ENCODE peak calls at places on chromosomes 16 and 17, in eight cellular contexts. N is GM10248, Q is left ventricle myocardium inferior, U is B cell, B is stomach, Z is endothelial cell, M is brain microvascular endothelial cell, R is WTC11. P is an unnamed sample.

GRCh38 chr16:86523166-86523740 is 12.9 kb downstream of the FOXF1 start:
- DNase-seq in B (no peak), Q (peak), N (no peak), M (no peak), Z (no peak), U (no peak), R (no peak), P (no peak)

GRCh38 chr17:82893779-82894178 is 54.0 kb upstream of the ZNF750 start:
- DNase-seq in B (no peak), M (no peak), N (no peak), R (no peak), U (no peak), Q (no peak), Z (no peak), P (no peak)

GRCh38 chr17:62824290-62825135 is 16.4 kb upstream of the MARCHF10 start:
- DNase-seq in R (no peak), N (no peak), Z (no peak), M (peak), Q (no peak), U (no peak), B (no peak), P (no peak)

GRCh38 chr17:69344939-69345338 is 18.0 kb upstream of the ABCA5 start:
- DNase-seq in Z (no peak), N (no peak), U (no peak), Q (no peak), R (no peak), B (no peak), M (no peak), P (no peak)

GRCh38 chr17:33862772-33863602 is 392.1 kb upstream of the CCL2 start:
- DNase-seq in Q (no peak), M (no peak), Z (no peak), R (no peak), B (no peak), U (no peak), N (no peak), P (no peak)

GRCh38 chr16:15950167-15950854 is 895 bp downstream of the ABCC1 start:
- DNase-seq in Q (no peak), R (no peak), U (peak), Z (peak), N (peak), B (peak), M (peak), P (peak)

GRCh38 chr17:58303981-58304734 is 23.4 kb upstream of the MPO start:
- DNase-seq in M (peak), Z (peak), B (peak), Q (peak), N (peak), R (peak), U (peak), P (peak)

GRCh38 chr17:73820686-73821448 is 176.6 kb upstream of the SDK2 start:
- DNase-seq in Q (no peak), B (peak), U (no peak), R (peak), N (no peak), M (no peak), Z (no peak), P (no peak)

GRCh38 chr16:10242916-10243315 is 60.7 kb upstream of the GRIN2A start:
- DNase-seq in Q (no peak), N (peak), U (peak), M (no peak), Z (no peak), B (no peak), R (no peak), P (no peak)

GRCh38 chr17:72408122-72408382 is 287.2 kb downstream of the SOX9 start:
- DNase-seq in Q (no peak), N (no peak), U (no peak), R (no peak), M (no peak), Z (no peak), B (no peak), P (no peak)

GRCh38 chr16:17743578-17743977 is 272.8 kb upstream of the XYLT1 start:
- DNase-seq in R (no peak), U (no peak), M (no peak), Z (no peak), Q (no peak), N (no peak), B (no peak), P (no peak)

GRCh38 chr16:77782694-77783093 is 5.7 kb upstream of the VAT1L start:
- DNase-seq in M (no peak), R (no peak), N (no peak), U (no peak), B (no peak), Z (no peak), Q (no peak), P (peak)

GRCh38 chr16:89080251-89080853 is 13.3 kb upstream of the ACSF3 start:
- DNase-seq in M (no peak), U (no peak), N (no peak), R (no peak), Z (no peak), B (no peak), Q (no peak), P (no peak)

GRCh38 chr17:31266042-31266441 is 31.0 kb downstream of the OMG start:
- DNase-seq in R (no peak), Z (no peak), B (no peak), Q (no peak), N (no peak), M (no peak), U (peak), P (no peak)

GRCh38 chr17:61376931-61377838 is 22.5 kb upstream of the TBX2 start:
- DNase-seq in Q (no peak), M (no peak), R (no peak), Z (no peak), B (no peak), N (no peak), U (no peak), P (no peak)

GRCh38 chr17:21689604-21690003 is 2.7 kb upstream of the KCNJ18 start:
- DNase-seq in B (no peak), N (no peak), Z (no peak), U (no peak), Q (no peak), M (peak), R (no peak), P (no peak)

GRCh38 chr16:27242868-27243590 is 25.5 kb downstream of the NSMCE1 start:
- DNase-seq in N (no peak), Z (peak), Q (no peak), R (no peak), B (no peak), M (peak), U (peak), P (no peak)

GRCh38 chr16:50360033-50360778 is 8.6 kb downstream of the BRD7 start:
- DNase-seq in U (no peak), Z (no peak), R (no peak), B (peak), M (no peak), Q (no peak), N (no peak), P (no peak)

GRCh38 chr17:49872776-49873377 is 25.0 kb upstream of the TAC4 start:
- DNase-seq in Q (no peak), B (no peak), M (no peak), U (no peak), Z (no peak), N (no peak), R (no peak), P (no peak)

GRCh38 chr16:27273670-27274522 is 5.3 kb upstream of the NSMCE1 start:
- DNase-seq in M (peak), Q (no peak), U (peak), R (no peak), B (no peak), Z (no peak), N (peak), P (no peak)

GRCh38 chr16:66274335-66275110 is 92.0 kb upstream of the CDH5 start:
- DNase-seq in Z (no peak), Q (no peak), N (no peak), R (no peak), U (no peak), B (no peak), M (no peak), P (peak)
- TF ChIP-seq CTCF in Z (peak), Q (peak), N (peak), R (no peak), U (no peak), B (no peak), M (peak), P (no peak)

DNA sequence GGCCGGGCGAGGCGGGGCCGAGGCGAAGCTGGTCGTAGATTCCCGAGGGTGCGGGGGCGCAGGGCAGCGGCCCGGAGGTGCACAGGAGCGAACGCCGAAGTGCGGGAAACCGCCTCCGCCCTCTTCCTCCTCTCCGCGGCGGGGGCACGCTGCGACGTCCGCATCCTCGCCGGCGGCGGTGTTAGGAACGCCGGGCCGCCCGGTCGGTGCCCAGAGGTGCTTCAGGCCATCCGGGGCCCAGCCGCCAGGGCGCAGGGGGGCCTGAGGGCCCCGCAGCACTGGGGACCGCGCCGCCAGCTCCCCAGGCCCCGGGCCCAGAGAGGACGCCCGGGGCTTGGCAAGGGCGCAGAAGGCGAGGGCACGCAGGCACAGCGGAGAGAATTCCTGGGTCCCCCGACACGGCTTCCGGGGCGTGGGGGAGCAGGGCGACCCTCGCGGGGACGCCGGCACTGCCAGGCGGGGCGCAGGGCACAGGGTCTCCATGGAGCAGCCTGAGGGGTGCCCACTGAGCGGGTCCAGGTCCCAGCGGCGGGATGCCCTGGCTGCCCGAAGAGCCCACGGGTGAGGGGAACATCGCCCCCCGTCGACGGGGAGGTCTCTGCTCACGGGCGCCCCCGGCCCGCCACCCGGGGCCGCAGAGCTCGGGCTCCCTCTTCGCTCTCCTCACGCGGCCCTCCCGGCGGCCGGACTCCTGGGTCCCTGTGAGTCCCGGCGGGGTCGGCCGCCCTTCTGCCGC is 576 bp downstream of the EPOP start:
- DNase-seq in M (no peak), Z (no peak), R (peak), U (peak), Q (peak), N (no peak), B (peak), P (no peak)
- TF ChIP-seq CTCF in M (no peak), Z (no peak), R (no peak), U (no peak), Q (no peak), N (peak), B (no peak), P (no peak)

GRCh38 chr16:85104147-85104546 is 8.1 kb downstream of the CIBAR2 start:
- DNase-seq in U (no peak), N (no peak), Q (no peak), Z (no peak), M (no peak), B (no peak), R (no peak), P (no peak)
- TF ChIP-seq CTCF in U (no peak), N (no peak), Q (no peak), Z (no peak), M (no peak), B (no peak), R (no peak), P (no peak)

GRCh38 chr16:85173981-85174751 is 61.9 kb upstream of the CIBAR2 start:
- DNase-seq in M (peak), R (no peak), N (no peak), B (peak), Z (no peak), U (no peak), Q (no peak), P (no peak)
- TF ChIP-seq CTCF in M (no peak), R (no peak), N (no peak), B (no peak), Z (no peak), U (no peak), Q (no peak), P (no peak)

DNA sequence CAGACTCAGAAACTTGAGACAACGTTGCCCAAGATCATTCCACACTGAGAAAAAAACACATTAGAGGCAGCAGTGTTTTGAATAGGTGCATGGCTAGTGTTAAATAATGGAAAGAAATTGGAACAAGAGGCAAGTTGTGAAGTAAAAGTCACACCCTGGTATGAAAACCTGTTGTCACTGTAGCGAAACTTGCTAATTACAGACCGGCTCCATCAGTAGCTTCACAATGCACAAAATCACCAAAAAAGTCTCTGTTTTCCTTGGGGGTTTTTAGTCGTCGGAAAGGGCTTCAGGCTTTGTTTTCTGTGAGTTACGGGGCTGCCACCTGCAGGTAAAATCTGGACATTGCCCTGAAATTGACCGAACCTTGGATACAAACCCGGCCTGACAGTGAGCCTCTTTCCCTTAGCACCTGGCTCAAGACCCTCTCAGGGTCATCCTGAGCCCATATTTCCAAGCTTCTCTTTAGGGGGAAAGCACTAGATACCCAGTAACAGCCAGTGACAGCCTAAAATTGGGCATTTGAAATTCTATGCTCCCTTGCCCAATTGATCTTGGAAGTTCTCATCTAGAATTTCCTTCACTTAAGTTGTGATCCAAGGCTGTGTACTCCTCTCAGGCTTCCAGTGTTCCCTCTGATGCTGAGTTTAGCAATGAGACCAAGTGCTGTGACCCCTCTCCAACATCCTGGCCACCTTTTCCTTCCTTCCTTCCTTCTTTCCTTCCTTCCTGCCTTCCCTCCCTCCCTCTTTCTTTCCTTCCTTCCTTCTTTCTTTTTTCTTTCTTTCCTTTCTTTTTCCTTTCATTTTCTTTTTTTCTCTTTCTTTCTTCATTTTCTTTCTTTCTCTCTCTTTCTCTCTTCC is 7.2 kb upstream of the GRB2 start:
- DNase-seq in B (peak), M (peak), R (peak), N (peak), Z (peak), U (peak), Q (no peak), P (peak)
- TF ChIP-seq CTCF in B (peak), M (peak), R (peak), N (peak), Z (peak), U (peak), Q (peak), P (peak)

DNA sequence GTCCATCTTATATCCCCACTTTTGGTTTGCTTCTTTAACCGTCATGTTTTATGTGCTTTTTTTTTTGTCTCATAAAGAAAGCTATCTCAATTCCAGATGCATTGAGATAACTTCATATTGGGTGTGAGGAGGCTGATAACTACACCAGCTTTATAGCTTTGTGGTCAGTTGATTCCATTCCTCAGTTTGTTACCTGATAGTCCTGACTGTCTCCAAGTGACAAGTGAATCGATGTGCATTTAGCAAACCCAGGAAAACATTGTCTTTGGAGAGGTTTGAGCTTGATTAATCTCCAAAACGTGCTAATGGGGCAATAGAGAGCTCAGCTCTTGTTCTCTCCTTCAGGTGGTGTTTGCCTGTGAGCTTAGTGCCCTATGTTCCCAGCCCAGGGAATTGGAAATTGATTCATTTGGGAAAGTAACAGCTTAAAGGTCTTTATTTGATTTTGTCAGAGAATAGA is 22.7 kb downstream of the HS3ST3B1 start:
- DNase-seq in R (no peak), B (no peak), M (no peak), N (no peak), Z (no peak), Q (no peak), U (no peak), P (no peak)
- TF ChIP-seq CTCF in R (no peak), B (no peak), M (no peak), N (no peak), Z (no peak), Q (no peak), U (no peak), P (no peak)

GRCh38 chr17:77875051-77875780 is 83.3 kb upstream of the TNRC6C start:
- DNase-seq in U (no peak), N (no peak), Z (no peak), R (no peak), Q (no peak), M (peak), B (no peak), P (no peak)
- TF ChIP-seq CTCF in U (no peak), N (no peak), Z (no peak), R (no peak), Q (no peak), M (no peak), B (no peak), P (no peak)

GRCh38 chr16:24272379-24272778 is 16.2 kb downstream of the CACNG3 start:
- DNase-seq in R (no peak), B (no peak), M (no peak), Z (no peak), Q (no peak), U (no peak), N (no peak), P (no peak)
- TF ChIP-seq CTCF in R (no peak), B (no peak), M (no peak), Z (no peak), Q (no peak), U (no peak), N (no peak), P (no peak)

GRCh38 chr16:715448-716249 is 731 bp downstream of the METRN start:
- DNase-seq in N (no peak), B (no peak), U (peak), Z (no peak), M (no peak), R (no peak), Q (no peak), P (peak)
- TF ChIP-seq CTCF in N (peak), B (no peak), U (peak), Z (no peak), M (no peak), R (no peak), Q (no peak), P (peak)

P was measured in GM13976.